ENCODE peak calls at places on chromosomes 11 and 22, in seven cellular contexts. Q, V, E, L, M, D and C are unnamed samples.

GRCh38 chr11:22461626-22462025 is 123.4 kb downstream of the SLC17A6 start:
- DNase-seq in L (no peak), M (no peak), D (no peak), V (no peak), Q (no peak), E (no peak), C (no peak)

GRCh38 chr11:612201-612960 is 3.4 kb downstream of the IRF7 start:
- DNase-seq in D (no peak), Q (no peak), E (no peak), M (no peak), V (no peak), L (peak; percentile 29), C (no peak)

GRCh38 chr11:26331911-26332571 is at the start of gene ANO3:
- DNase-seq in D (no peak), V (peak; percentile 28), L (peak; percentile 67), E (peak; percentile 97), Q (peak; percentile 47), M (peak; percentile 88), C (peak; percentile 37)

GRCh38 chr11:1746956-1747752 is 3.2 kb downstream of the IFITM10 start:
- DNase-seq in Q (no peak), D (no peak), L (no peak), V (no peak), M (peak; percentile 36), E (no peak), C (no peak)

GRCh38 chr11:2263724-2264360 is 6.5 kb downstream of the ASCL2 start:
- DNase-seq in Q (no peak), V (no peak), L (no peak), D (no peak), M (no peak), E (no peak), C (no peak)

GRCh38 chr11:123454060-123454651 is 24.1 kb downstream of the GRAMD1B start:
- DNase-seq in D (no peak), L (no peak), M (no peak), E (no peak), Q (no peak), V (no peak), C (no peak)

GRCh38 chr11:100445231-100445735 is 241.8 kb upstream of the ARHGAP42 start:
- DNase-seq in Q (no peak), L (no peak), M (no peak), D (no peak), E (no peak), V (no peak), C (no peak)

GRCh38 chr11:41446566-41446965 is 12.9 kb downstream of the LRRC4C start:
- DNase-seq in M (no peak), L (no peak), D (no peak), V (no peak), E (no peak), Q (no peak), C (no peak)

GRCh38 chr22:22397875-22398524 is 110.5 kb downstream of the ZNF280B start:
- DNase-seq in L (no peak), Q (peak; percentile 29), V (no peak), M (no peak), E (no peak), D (no peak), C (no peak)

GRCh38 chr11:134633276-134633675 is 221.2 kb upstream of the B3GAT1 start:
- DNase-seq in Q (no peak), L (no peak), V (no peak), D (no peak), M (no peak), E (no peak), C (no peak)

GRCh38 chr11:75325713-75326438 is 25.6 kb downstream of the ARRB1 start:
- DNase-seq in D (no peak), M (no peak), Q (peak; percentile 35), V (no peak), L (no peak), E (no peak), C (no peak)
- TF ChIP-seq TAF1 in D (no peak), M (no peak), Q (no peak), V (no peak), L (no peak), E (no peak), C (no peak)

GRCh38 chr11:83924987-83925542 is 638.9 kb upstream of the CCDC90B start:
- DNase-seq in D (no peak), V (no peak), L (no peak), Q (no peak), M (no peak), E (no peak), C (no peak)
- TF ChIP-seq TAF1 in D (no peak), V (no peak), L (no peak), Q (no peak), M (no peak), E (no peak), C (no peak)

DNA sequence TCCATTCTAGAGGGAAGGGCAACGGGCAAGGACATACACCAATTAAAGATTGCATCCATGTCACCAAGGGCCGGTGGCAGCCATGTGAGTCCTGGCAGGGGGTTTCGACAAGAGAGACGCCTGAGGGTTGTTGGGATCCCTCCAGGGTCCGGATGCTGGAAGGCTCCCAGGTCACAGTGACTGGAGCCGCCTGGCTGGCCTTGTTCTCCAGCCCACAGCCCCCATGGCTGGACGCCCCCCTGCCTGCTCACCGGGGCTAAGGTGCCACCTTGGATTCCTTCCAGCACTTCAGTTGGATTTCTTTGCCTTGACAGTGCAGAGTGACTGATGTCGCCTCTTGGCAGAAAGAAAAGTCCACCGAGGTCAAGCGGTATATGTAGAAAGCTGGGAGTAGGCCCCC is 42.6 kb downstream of the ANO1 start:
- DNase-seq in L (no peak), D (no peak), M (no peak), V (no peak), E (no peak), Q (no peak), C (no peak)
- TF ChIP-seq TAF1 in L (no peak), D (no peak), M (no peak), V (no peak), E (no peak), Q (no peak), C (no peak)

GRCh38 chr22:40070701-40071100 is 75.9 kb downstream of the FAM83F start:
- DNase-seq in Q (no peak), E (no peak), L (no peak), M (no peak), V (no peak), D (no peak), C (no peak)
- TF ChIP-seq TAF1 in Q (no peak), E (no peak), L (no peak), M (no peak), V (no peak), D (no peak), C (no peak)

DNA sequence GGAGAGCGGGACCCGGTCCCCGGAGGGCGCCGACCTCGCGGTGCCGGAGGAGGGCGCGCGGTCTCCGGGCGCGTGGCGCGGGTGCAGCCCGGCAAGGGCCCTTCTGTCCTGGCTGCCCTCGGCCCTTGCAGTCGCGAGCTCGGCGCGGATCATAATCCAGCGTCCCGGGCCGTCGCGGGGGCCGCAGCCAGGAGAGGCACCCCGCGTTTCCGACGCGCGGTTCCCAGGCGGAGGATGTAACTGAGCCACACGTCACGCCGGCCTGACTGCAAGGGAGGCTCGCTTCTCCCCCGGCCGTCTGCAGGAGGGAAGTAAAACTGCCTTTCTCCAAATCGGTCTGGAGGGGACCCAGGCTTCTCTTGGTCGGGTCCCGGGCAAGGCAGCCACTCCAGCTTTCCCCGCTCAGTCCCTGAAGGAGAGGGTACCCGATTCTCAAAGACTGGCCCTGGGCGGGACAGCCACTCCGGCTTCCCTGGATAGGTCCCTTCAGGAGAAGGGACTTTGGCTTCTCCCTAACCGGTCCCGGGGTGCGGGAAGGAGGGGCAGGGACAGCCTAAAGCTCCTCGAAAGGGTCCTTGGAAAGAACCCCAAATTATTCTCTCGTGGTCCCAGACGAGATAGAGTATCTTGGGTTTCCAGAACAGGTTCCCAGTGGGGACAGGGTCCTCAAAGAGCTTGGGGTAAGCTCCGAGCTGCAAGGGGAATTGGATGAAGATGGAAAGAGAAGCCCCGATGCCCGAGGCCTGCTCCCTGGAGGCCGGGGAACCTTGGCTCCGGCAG is 836 bp downstream of the SPON1 start:
- DNase-seq in L (no peak), D (no peak), V (peak; percentile 16), M (peak; percentile 58), Q (no peak), E (no peak), C (peak; percentile 26)
- TF ChIP-seq TAF1 in L (no peak), D (no peak), V (no peak), M (no peak), Q (no peak), E (peak; percentile 5), C (no peak)